ENCODE peak calls at places on chromosome 13, in ten cellular contexts. One of them, this sample, is unnamed.

GRCh38 chr13:109182777-109183465 is 553.5 kb downstream of the MYO16 start:
- DNase-seq in SJCRH30: no peak
- DNase-seq in BE2C: no peak
- DNase-seq in naive thymus-derived CD4-positive, alpha-beta T cell: no peak
- DNase-seq in CD4-positive, alpha-beta T cell: no peak
- DNase-seq in HFF-Myc: no peak
- DNase-seq in NCI-H460: no peak
- DNase-seq in dermis blood vessel endothelial cell: no peak
- DNase-seq in hepatic stellate cell: no peak
- DNase-seq in neural crest cell: no peak
- DNase-seq in this sample: no peak

GRCh38 chr13:28820099-28821051 is at the start of gene MTUS2:
- DNase-seq in SJCRH30: no peak
- DNase-seq in BE2C: no peak
- DNase-seq in naive thymus-derived CD4-positive, alpha-beta T cell: no peak
- DNase-seq in CD4-positive, alpha-beta T cell: no peak
- DNase-seq in HFF-Myc: no peak
- DNase-seq in NCI-H460: no peak
- DNase-seq in dermis blood vessel endothelial cell: no peak
- DNase-seq in hepatic stellate cell: no peak
- DNase-seq in neural crest cell: peak
- DNase-seq in this sample: no peak

GRCh38 chr13:50079278-50080157 is 64.3 kb downstream of the KCNRG start:
- DNase-seq in SJCRH30: no peak
- DNase-seq in BE2C: no peak
- DNase-seq in naive thymus-derived CD4-positive, alpha-beta T cell: no peak
- DNase-seq in CD4-positive, alpha-beta T cell: no peak
- DNase-seq in HFF-Myc: no peak
- DNase-seq in NCI-H460: no peak
- DNase-seq in dermis blood vessel endothelial cell: no peak
- DNase-seq in hepatic stellate cell: no peak
- DNase-seq in neural crest cell: no peak
- DNase-seq in this sample: peak

GRCh38 chr13:26475176-26476110 is 82.0 kb upstream of the WASF3 start:
- DNase-seq in SJCRH30: peak
- DNase-seq in BE2C: no peak
- DNase-seq in naive thymus-derived CD4-positive, alpha-beta T cell: no peak
- DNase-seq in CD4-positive, alpha-beta T cell: no peak
- DNase-seq in HFF-Myc: no peak
- DNase-seq in NCI-H460: no peak
- DNase-seq in dermis blood vessel endothelial cell: no peak
- DNase-seq in hepatic stellate cell: no peak
- DNase-seq in neural crest cell: no peak
- DNase-seq in this sample: no peak

GRCh38 chr13:72565893-72566292 is 161.5 kb downstream of the MZT1 start:
- DNase-seq in SJCRH30: peak
- DNase-seq in BE2C: peak
- DNase-seq in naive thymus-derived CD4-positive, alpha-beta T cell: no peak
- DNase-seq in CD4-positive, alpha-beta T cell: no peak
- DNase-seq in HFF-Myc: peak
- DNase-seq in NCI-H460: peak
- DNase-seq in dermis blood vessel endothelial cell: peak
- DNase-seq in hepatic stellate cell: no peak
- DNase-seq in neural crest cell: no peak
- DNase-seq in this sample: peak

GRCh38 chr13:76729690-76730089 is 156.5 kb downstream of the KCTD12 start:
- DNase-seq in SJCRH30: no peak
- DNase-seq in BE2C: no peak
- DNase-seq in naive thymus-derived CD4-positive, alpha-beta T cell: no peak
- DNase-seq in CD4-positive, alpha-beta T cell: no peak
- DNase-seq in HFF-Myc: no peak
- DNase-seq in NCI-H460: no peak
- DNase-seq in dermis blood vessel endothelial cell: peak
- DNase-seq in hepatic stellate cell: no peak
- DNase-seq in neural crest cell: no peak
- DNase-seq in this sample: no peak

GRCh38 chr13:46951516-46951915 is 54.7 kb upstream of the HTR2A start:
- DNase-seq in SJCRH30: no peak
- DNase-seq in BE2C: no peak
- DNase-seq in naive thymus-derived CD4-positive, alpha-beta T cell: no peak
- DNase-seq in CD4-positive, alpha-beta T cell: no peak
- DNase-seq in HFF-Myc: no peak
- DNase-seq in NCI-H460: no peak
- DNase-seq in dermis blood vessel endothelial cell: no peak
- DNase-seq in hepatic stellate cell: no peak
- DNase-seq in neural crest cell: no peak
- DNase-seq in this sample: peak

GRCh38 chr13:111947876-111948275 is 119.1 kb upstream of the SOX1 start:
- DNase-seq in SJCRH30: no peak
- DNase-seq in BE2C: no peak
- DNase-seq in naive thymus-derived CD4-positive, alpha-beta T cell: no peak
- DNase-seq in CD4-positive, alpha-beta T cell: no peak
- DNase-seq in HFF-Myc: no peak
- DNase-seq in NCI-H460: no peak
- DNase-seq in dermis blood vessel endothelial cell: no peak
- DNase-seq in hepatic stellate cell: no peak
- DNase-seq in neural crest cell: no peak
- DNase-seq in this sample: no peak

GRCh38 chr13:111202745-111203144 is 87.6 kb downstream of the ARHGEF7 start:
- DNase-seq in SJCRH30: no peak
- DNase-seq in BE2C: no peak
- DNase-seq in naive thymus-derived CD4-positive, alpha-beta T cell: peak
- DNase-seq in CD4-positive, alpha-beta T cell: no peak
- DNase-seq in HFF-Myc: peak
- DNase-seq in NCI-H460: peak
- DNase-seq in dermis blood vessel endothelial cell: peak
- DNase-seq in hepatic stellate cell: peak
- DNase-seq in neural crest cell: no peak
- DNase-seq in this sample: peak

GRCh38 chr13:33868343-33868994 is 50.5 kb downstream of the RFC3 start:
- DNase-seq in SJCRH30: no peak
- DNase-seq in BE2C: no peak
- DNase-seq in naive thymus-derived CD4-positive, alpha-beta T cell: no peak
- DNase-seq in CD4-positive, alpha-beta T cell: no peak
- DNase-seq in HFF-Myc: no peak
- DNase-seq in NCI-H460: no peak
- DNase-seq in dermis blood vessel endothelial cell: no peak
- DNase-seq in hepatic stellate cell: no peak
- DNase-seq in neural crest cell: no peak
- DNase-seq in this sample: no peak

GRCh38 chr13:44015133-44015532 is 135.4 kb downstream of the LACC1 start:
- DNase-seq in SJCRH30: no peak
- DNase-seq in BE2C: no peak
- DNase-seq in naive thymus-derived CD4-positive, alpha-beta T cell: no peak
- DNase-seq in CD4-positive, alpha-beta T cell: no peak
- DNase-seq in HFF-Myc: no peak
- DNase-seq in NCI-H460: no peak
- DNase-seq in dermis blood vessel endothelial cell: no peak
- DNase-seq in hepatic stellate cell: no peak
- DNase-seq in neural crest cell: no peak
- DNase-seq in this sample: no peak

This sample was measured in myocyte.